ENCODE peak calls at places on chromosomes 4 and X, in six cellular contexts. One of them, this sample, is unnamed.

GRCh38 chr4:57114973-57115372 is 4.8 kb upstream of the IGFBP7 start:
- DNase-seq in foreskin fibroblast: peak; percentile 61
- DNase-seq in left lung: no peak
- DNase-seq in SJSA1: no peak
- DNase-seq in uterus: no peak
- DNase-seq in Peyer's patch: no peak
- DNase-seq in this sample: no peak

GRCh38 chr4:98963538-98964433 is 31.7 kb upstream of the METAP1 start:
- DNase-seq in foreskin fibroblast: no peak
- DNase-seq in left lung: no peak
- DNase-seq in uterus: no peak
- DNase-seq in SJSA1: no peak
- DNase-seq in Peyer's patch: no peak
- DNase-seq in this sample: no peak

GRCh38 chr4:43754566-43754965 is 694.0 kb downstream of the KCTD8 start:
- DNase-seq in Peyer's patch: no peak
- DNase-seq in left lung: no peak
- DNase-seq in foreskin fibroblast: no peak
- DNase-seq in SJSA1: no peak
- DNase-seq in uterus: no peak
- DNase-seq in this sample: no peak

GRCh38 chrX:31223817-31224216 is 152.0 kb upstream of the FTHL17 start:
- DNase-seq in Peyer's patch: no peak
- DNase-seq in uterus: no peak
- DNase-seq in foreskin fibroblast: peak; percentile 45
- DNase-seq in SJSA1: no peak
- DNase-seq in left lung: no peak
- DNase-seq in this sample: peak; percentile 26

GRCh38 chrX:79169484-79169883 is 25.0 kb downstream of the GPR174 start:
- DNase-seq in Peyer's patch: no peak
- DNase-seq in left lung: no peak
- DNase-seq in SJSA1: no peak
- DNase-seq in foreskin fibroblast: peak; percentile 6
- DNase-seq in uterus: no peak
- DNase-seq in this sample: no peak

GRCh38 chr4:7988437-7988836 is 48.8 kb upstream of the AFAP1 start:
- DNase-seq in SJSA1: no peak
- DNase-seq in uterus: no peak
- DNase-seq in left lung: no peak
- DNase-seq in foreskin fibroblast: peak; percentile 52
- DNase-seq in Peyer's patch: no peak
- DNase-seq in this sample: no peak

GRCh38 chrX:117376460-117376859 is 740.1 kb downstream of the KLHL13 start:
- DNase-seq in left lung: no peak
- DNase-seq in SJSA1: no peak
- DNase-seq in uterus: no peak
- DNase-seq in foreskin fibroblast: no peak
- DNase-seq in Peyer's patch: no peak
- DNase-seq in this sample: no peak

GRCh38 chrX:134484039-134484438 is 24.1 kb downstream of the HPRT1 start:
- DNase-seq in uterus: no peak
- DNase-seq in foreskin fibroblast: peak; percentile 28
- DNase-seq in left lung: no peak
- DNase-seq in SJSA1: no peak
- DNase-seq in Peyer's patch: no peak
- DNase-seq in this sample: no peak

GRCh38 chr4:126583509-126583908 is 1049.2 kb upstream of the INTU start:
- DNase-seq in Peyer's patch: no peak
- DNase-seq in SJSA1: no peak
- DNase-seq in uterus: no peak
- DNase-seq in foreskin fibroblast: peak; percentile 3
- DNase-seq in left lung: no peak
- DNase-seq in this sample: no peak

GRCh38 chr4:174358823-174359222 is 75.1 kb downstream of the CEP44 start:
- DNase-seq in uterus: no peak
- DNase-seq in Peyer's patch: no peak
- DNase-seq in left lung: no peak
- DNase-seq in SJSA1: no peak
- DNase-seq in foreskin fibroblast: peak; percentile 69
- DNase-seq in this sample: peak; percentile 3

GRCh38 chr4:41177016-41177415 is 37.3 kb downstream of the APBB2 start:
- DNase-seq in Peyer's patch: no peak
- DNase-seq in left lung: no peak
- DNase-seq in SJSA1: no peak
- DNase-seq in foreskin fibroblast: peak; percentile 74
- DNase-seq in uterus: no peak
- DNase-seq in this sample: no peak

GRCh38 chrX:150062292-150063137 is 124.2 kb upstream of the EOLA2 start:
- DNase-seq in left lung: no peak
- DNase-seq in Peyer's patch: no peak
- DNase-seq in SJSA1: peak; percentile 53
- DNase-seq in uterus: no peak
- DNase-seq in foreskin fibroblast: peak; percentile 80
- DNase-seq in this sample: peak; percentile 54

GRCh38 chrX:13990126-13990525 is 39.6 kb downstream of the GEMIN8 start:
- DNase-seq in foreskin fibroblast: no peak
- DNase-seq in uterus: no peak
- DNase-seq in left lung: no peak
- DNase-seq in SJSA1: no peak
- DNase-seq in Peyer's patch: no peak
- DNase-seq in this sample: no peak

GRCh38 chr4:178778500-178778899 is 1336.3 kb upstream of the AGA start:
- DNase-seq in foreskin fibroblast: no peak
- DNase-seq in uterus: no peak
- DNase-seq in SJSA1: no peak
- DNase-seq in Peyer's patch: no peak
- DNase-seq in left lung: no peak
- DNase-seq in this sample: no peak

GRCh38 chr4:154614306-154614705 is 1.9 kb upstream of the FGG start:
- DNase-seq in uterus: no peak
- DNase-seq in left lung: no peak
- DNase-seq in Peyer's patch: no peak
- DNase-seq in SJSA1: no peak
- DNase-seq in foreskin fibroblast: no peak
- DNase-seq in this sample: no peak

GRCh38 chr4:25916870-25917269 is 2.9 kb downstream of the SMIM20 start:
- DNase-seq in SJSA1: no peak
- DNase-seq in foreskin fibroblast: no peak
- DNase-seq in left lung: no peak
- DNase-seq in Peyer's patch: no peak
- DNase-seq in uterus: no peak
- DNase-seq in this sample: no peak

GRCh38 chr4:176593943-176594342 is 198.8 kb downstream of the VEGFC start:
- DNase-seq in Peyer's patch: no peak
- DNase-seq in uterus: no peak
- DNase-seq in left lung: no peak
- DNase-seq in foreskin fibroblast: no peak
- DNase-seq in SJSA1: no peak
- DNase-seq in this sample: no peak

GRCh38 chrX:46727445-46727844 is 31.5 kb downstream of the SLC9A7 start:
- DNase-seq in SJSA1: no peak
- DNase-seq in Peyer's patch: no peak
- DNase-seq in uterus: no peak
- DNase-seq in foreskin fibroblast: no peak
- DNase-seq in left lung: no peak
- DNase-seq in this sample: no peak

GRCh38 chrX:123083924-123084323 is 100.2 kb upstream of the GRIA3 start:
- DNase-seq in Peyer's patch: no peak
- DNase-seq in foreskin fibroblast: peak; percentile 33
- DNase-seq in uterus: no peak
- DNase-seq in SJSA1: no peak
- DNase-seq in left lung: no peak
- DNase-seq in this sample: no peak

GRCh38 chrX:94041881-94042280 is 367.9 kb downstream of the FAM133A start:
- DNase-seq in foreskin fibroblast: no peak
- DNase-seq in uterus: no peak
- DNase-seq in Peyer's patch: no peak
- DNase-seq in SJSA1: no peak
- DNase-seq in left lung: no peak
- DNase-seq in this sample: no peak

GRCh38 chr4:1249148-1249730 is 309 bp upstream of the CTBP1 start:
- DNase-seq in left lung: peak; percentile 90
- DNase-seq in uterus: peak; percentile 84
- DNase-seq in Peyer's patch: peak; percentile 92
- DNase-seq in SJSA1: peak; percentile 70
- DNase-seq in foreskin fibroblast: peak; percentile 91
- DNase-seq in this sample: peak; percentile 83

GRCh38 chr4:170025523-170026252 is 507 bp downstream of the MFAP3L start:
- DNase-seq in foreskin fibroblast: no peak
- DNase-seq in SJSA1: no peak
- DNase-seq in left lung: peak; percentile 37
- DNase-seq in Peyer's patch: no peak
- DNase-seq in uterus: peak; percentile 35
- DNase-seq in this sample: no peak

GRCh38 chr4:74284074-74284473 is 24.2 kb upstream of the EPGN start:
- DNase-seq in left lung: no peak
- DNase-seq in Peyer's patch: no peak
- DNase-seq in SJSA1: no peak
- DNase-seq in uterus: no peak
- DNase-seq in foreskin fibroblast: peak; percentile 55
- DNase-seq in this sample: no peak

GRCh38 chr4:56656346-56656643 is 24.8 kb downstream of the HOPX start:
- DNase-seq in SJSA1: no peak
- DNase-seq in Peyer's patch: no peak
- DNase-seq in uterus: peak; percentile 37
- DNase-seq in left lung: no peak
- DNase-seq in foreskin fibroblast: no peak
- DNase-seq in this sample: no peak

GRCh38 chr4:8862334-8862733 is 9.3 kb downstream of the HMX1 start:
- DNase-seq in SJSA1: no peak
- DNase-seq in uterus: no peak
- DNase-seq in left lung: no peak
- DNase-seq in foreskin fibroblast: no peak
- DNase-seq in Peyer's patch: no peak
- DNase-seq in this sample: no peak

GRCh38 chrX:16664059-16664458 is 14.1 kb downstream of the S100G start:
- DNase-seq in SJSA1: no peak
- DNase-seq in left lung: no peak
- DNase-seq in uterus: no peak
- DNase-seq in foreskin fibroblast: peak; percentile 20
- DNase-seq in Peyer's patch: no peak
- DNase-seq in this sample: no peak

GRCh38 chrX:140767646-140768045 is 58.1 kb downstream of the LINC00632 start:
- DNase-seq in Peyer's patch: no peak
- DNase-seq in foreskin fibroblast: no peak
- DNase-seq in uterus: no peak
- DNase-seq in left lung: no peak
- DNase-seq in SJSA1: no peak
- DNase-seq in this sample: peak; percentile 14

GRCh38 chrX:110012818-110013484 is 10.0 kb downstream of the TMEM164 start:
- DNase-seq in left lung: no peak
- DNase-seq in foreskin fibroblast: no peak
- DNase-seq in SJSA1: no peak
- DNase-seq in Peyer's patch: no peak
- DNase-seq in uterus: no peak
- DNase-seq in this sample: no peak
- H3K4me3 ChIP-seq in left lung: no peak overlapping the region
- H3K4me3 ChIP-seq in foreskin fibroblast: no peak overlapping the region
- H3K4me3 ChIP-seq in SJSA1: no peak overlapping the region
- H3K4me3 ChIP-seq in Peyer's patch: no peak overlapping the region
- H3K4me3 ChIP-seq in uterus: no peak overlapping the region
- H3K4me3 ChIP-seq in this sample: no peak overlapping the region

DNA sequence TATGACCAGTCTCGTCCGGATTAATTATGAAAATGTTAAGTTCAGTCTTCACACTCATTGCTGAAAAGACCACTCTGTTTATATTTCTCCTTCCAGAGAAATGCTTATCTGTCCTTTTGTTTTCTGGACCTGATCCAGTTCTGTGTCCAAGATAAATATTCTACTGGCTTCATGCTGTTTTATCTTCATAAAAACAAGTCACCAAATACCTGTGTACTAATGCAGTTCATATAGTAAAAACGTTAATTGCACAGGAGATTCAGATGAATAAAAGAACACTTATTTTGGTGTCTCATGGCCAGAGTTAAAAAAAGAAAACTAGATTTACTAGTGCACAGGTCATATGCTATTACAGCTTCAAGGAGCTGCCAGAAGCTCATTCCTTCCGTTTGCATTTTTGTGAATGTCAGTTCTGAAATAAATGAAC is 17.3 kb downstream of the FNIP2 start:
- DNase-seq in left lung: no peak
- DNase-seq in uterus: no peak
- DNase-seq in foreskin fibroblast: no peak
- DNase-seq in Peyer's patch: no peak
- DNase-seq in SJSA1: no peak
- DNase-seq in this sample: no peak
- H3K4me3 ChIP-seq in left lung: no peak overlapping the region
- H3K4me3 ChIP-seq in uterus: no peak overlapping the region
- H3K4me3 ChIP-seq in foreskin fibroblast: no peak overlapping the region
- H3K4me3 ChIP-seq in Peyer's patch: no peak overlapping the region
- H3K4me3 ChIP-seq in SJSA1: no peak overlapping the region
- H3K4me3 ChIP-seq in this sample: no peak overlapping the region

GRCh38 chr4:86586160-86586572 is 7.9 kb upstream of the PTPN13 start:
- DNase-seq in left lung: no peak
- DNase-seq in foreskin fibroblast: no peak
- DNase-seq in uterus: no peak
- DNase-seq in SJSA1: no peak
- DNase-seq in Peyer's patch: no peak
- DNase-seq in this sample: no peak
- H3K4me3 ChIP-seq in left lung: no peak overlapping the region
- H3K4me3 ChIP-seq in foreskin fibroblast: no peak overlapping the region
- H3K4me3 ChIP-seq in uterus: no peak overlapping the region
- H3K4me3 ChIP-seq in SJSA1: no peak overlapping the region
- H3K4me3 ChIP-seq in Peyer's patch: no peak overlapping the region
- H3K4me3 ChIP-seq in this sample: no peak overlapping the region

DNA sequence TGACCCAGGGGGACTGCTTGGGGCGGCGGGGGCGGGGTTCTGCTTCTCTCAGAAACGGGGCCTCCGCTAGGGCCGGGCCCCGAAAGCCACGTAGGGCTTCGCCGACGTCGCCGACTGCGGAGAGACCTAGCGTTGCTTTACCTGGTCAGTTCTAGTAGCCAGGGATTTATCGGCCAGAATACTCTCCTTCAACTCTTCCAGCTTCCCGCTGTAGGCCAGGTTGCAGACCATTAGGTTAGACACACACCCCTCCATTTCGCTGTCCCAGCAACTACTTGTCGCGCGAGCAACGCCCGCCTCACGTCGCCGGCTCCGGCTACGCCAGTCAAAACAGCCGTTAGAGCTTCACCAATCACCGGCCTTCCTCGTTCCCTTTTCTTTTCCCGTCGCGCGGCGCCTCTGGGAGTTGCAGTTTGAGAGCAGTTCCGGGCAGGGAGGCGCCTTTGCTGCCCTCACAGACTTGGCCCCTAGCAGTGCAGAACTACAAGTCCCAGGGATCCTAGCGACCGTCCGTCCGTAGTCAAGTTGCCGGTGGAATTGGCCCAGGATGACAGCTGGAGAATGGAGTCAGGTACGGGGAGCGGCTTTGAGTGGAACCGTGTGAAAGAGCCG is at the start of the genes ATG4A and PSMD10:
- DNase-seq in uterus: peak; percentile 89
- DNase-seq in Peyer's patch: peak; percentile 91
- DNase-seq in SJSA1: peak; percentile 93
- DNase-seq in left lung: peak; percentile 94
- DNase-seq in foreskin fibroblast: peak; percentile 92
- DNase-seq in this sample: peak; percentile 94
- H3K4me3 ChIP-seq in uterus: peak within 1 kb of the TSS; percentile 44
- H3K4me3 ChIP-seq in Peyer's patch: peak within 1 kb of the TSS; percentile 77
- H3K4me3 ChIP-seq in SJSA1: peak within 1 kb of the TSS; percentile 61
- H3K4me3 ChIP-seq in left lung: peak within 1 kb of the TSS; percentile 57
- H3K4me3 ChIP-seq in foreskin fibroblast: peak within 1 kb of the TSS; percentile 82
- H3K4me3 ChIP-seq in this sample: peak within 1 kb of the TSS; percentile 73